ENCODE peak calls at places on chromosomes 1 and 21, in five cellular contexts. One of them, this sample, is unnamed.
A peak's percentile ranks its signal among the peaks of the same experiment; 100 is the strongest.

GRCh38 chr21:42503711-42504110 is 7.7 kb upstream of the RSPH1 start:
- DNase-seq in uterus: no peak
- DNase-seq in tibial nerve: no peak
- DNase-seq in mucosa of descending colon: no peak
- DNase-seq in lower lobe of right lung: no peak
- DNase-seq in this sample: no peak

GRCh38 chr21:34274001-34274400 is 89.8 kb upstream of the KCNE2 start:
- DNase-seq in lower lobe of right lung: no peak
- DNase-seq in tibial nerve: no peak
- DNase-seq in uterus: no peak
- DNase-seq in mucosa of descending colon: no peak
- DNase-seq in this sample: no peak

GRCh38 chr1:115277276-115277675 is 60.8 kb downstream of the NGF start:
- DNase-seq in uterus: peak; percentile 52
- DNase-seq in tibial nerve: no peak
- DNase-seq in lower lobe of right lung: no peak
- DNase-seq in mucosa of descending colon: no peak
- DNase-seq in this sample: no peak

GRCh38 chr1:11749203-11749689 is 12.7 kb upstream of the C1orf167 start:
- DNase-seq in mucosa of descending colon: peak; percentile 72
- DNase-seq in lower lobe of right lung: peak; percentile 72
- DNase-seq in tibial nerve: no peak
- DNase-seq in uterus: peak; percentile 37
- DNase-seq in this sample: peak; percentile 78

GRCh38 chr1:209266590-209267172 is 316.8 kb upstream of the CAMK1G start:
- DNase-seq in tibial nerve: no peak
- DNase-seq in mucosa of descending colon: no peak
- DNase-seq in lower lobe of right lung: no peak
- DNase-seq in uterus: no peak
- DNase-seq in this sample: no peak

GRCh38 chr1:205057808-205058575 is 15.0 kb downstream of the CNTN2 start:
- DNase-seq in mucosa of descending colon: no peak
- DNase-seq in tibial nerve: no peak
- DNase-seq in lower lobe of right lung: no peak
- DNase-seq in uterus: no peak
- DNase-seq in this sample: no peak

GRCh38 chr1:210292276-210292851 is 36.3 kb upstream of the HHAT start:
- DNase-seq in mucosa of descending colon: peak; percentile 69
- DNase-seq in tibial nerve: no peak
- DNase-seq in uterus: peak; percentile 51
- DNase-seq in lower lobe of right lung: peak; percentile 87
- DNase-seq in this sample: peak; percentile 55

GRCh38 chr1:207805841-207806421 is 54.1 kb downstream of the CD46 start:
- DNase-seq in uterus: peak; percentile 79
- DNase-seq in mucosa of descending colon: no peak
- DNase-seq in lower lobe of right lung: peak; percentile 73
- DNase-seq in tibial nerve: peak; percentile 58
- DNase-seq in this sample: peak; percentile 94

GRCh38 chr1:99503276-99503747 is 142.6 kb upstream of the PALMD start:
- DNase-seq in lower lobe of right lung: no peak
- DNase-seq in mucosa of descending colon: no peak
- DNase-seq in tibial nerve: no peak
- DNase-seq in uterus: no peak
- DNase-seq in this sample: no peak

GRCh38 chr1:95641386-95641785 is 407.4 kb downstream of the RWDD3 start:
- DNase-seq in mucosa of descending colon: no peak
- DNase-seq in uterus: no peak
- DNase-seq in lower lobe of right lung: no peak
- DNase-seq in tibial nerve: no peak
- DNase-seq in this sample: no peak

GRCh38 chr1:39317910-39318633 is 113.6 kb downstream of the MACF1 start:
- DNase-seq in tibial nerve: no peak
- DNase-seq in lower lobe of right lung: no peak
- DNase-seq in mucosa of descending colon: no peak
- DNase-seq in uterus: no peak
- DNase-seq in this sample: no peak

GRCh38 chr1:162040657-162041056 is 17.0 kb upstream of the OLFML2B start:
- DNase-seq in tibial nerve: no peak
- DNase-seq in lower lobe of right lung: no peak
- DNase-seq in uterus: no peak
- DNase-seq in mucosa of descending colon: no peak
- DNase-seq in this sample: no peak

GRCh38 chr1:198238121-198238520 is 81.3 kb downstream of the NEK7 start:
- DNase-seq in tibial nerve: no peak
- DNase-seq in lower lobe of right lung: peak; percentile 71
- DNase-seq in mucosa of descending colon: no peak
- DNase-seq in uterus: no peak
- DNase-seq in this sample: peak; percentile 44

GRCh38 chr1:157359309-157360020 is 192.8 kb downstream of the FCRL5 start:
- DNase-seq in lower lobe of right lung: no peak
- DNase-seq in mucosa of descending colon: no peak
- DNase-seq in tibial nerve: no peak
- DNase-seq in uterus: no peak
- DNase-seq in this sample: no peak

GRCh38 chr1:3691421-3692204 is 39.3 kb downstream of the TP73 start:
- DNase-seq in lower lobe of right lung: no peak
- DNase-seq in mucosa of descending colon: no peak
- DNase-seq in tibial nerve: no peak
- DNase-seq in uterus: no peak
- DNase-seq in this sample: no peak

GRCh38 chr1:201917362-201918033 is 28.8 kb downstream of the SHISA4 start:
- DNase-seq in tibial nerve: peak; percentile 27
- DNase-seq in mucosa of descending colon: no peak
- DNase-seq in lower lobe of right lung: no peak
- DNase-seq in uterus: peak; percentile 54
- DNase-seq in this sample: peak; percentile 46

DNA sequence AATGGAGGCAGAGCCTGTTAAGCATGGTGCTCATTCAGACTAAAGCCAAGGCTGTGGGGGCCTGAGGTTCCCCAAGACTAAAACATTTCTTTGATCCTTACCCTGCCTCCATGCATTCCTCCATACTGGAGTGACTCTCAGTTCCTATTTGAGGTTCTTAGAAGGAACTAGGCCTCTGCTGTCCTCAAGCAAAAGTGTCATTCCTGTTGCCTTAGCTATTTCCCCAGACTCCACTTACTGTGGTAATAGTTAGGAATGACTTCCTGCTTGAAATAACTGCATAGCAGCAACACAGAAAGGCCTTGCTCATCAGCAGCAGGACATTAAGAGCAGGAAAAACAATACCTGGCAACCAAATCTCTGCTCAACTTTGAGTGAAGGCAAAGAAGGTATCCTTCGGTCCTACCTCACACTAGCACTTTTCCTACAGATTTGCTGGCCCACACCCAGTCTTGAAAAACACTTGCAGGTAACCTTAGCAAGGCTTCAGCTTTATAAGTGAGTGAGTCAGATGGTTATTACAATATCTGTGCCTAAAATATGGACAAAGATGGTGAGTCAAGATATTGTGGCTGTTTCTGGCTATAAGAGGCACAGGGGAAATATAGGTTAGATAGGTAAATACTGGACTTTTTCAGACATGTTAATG is 14.8 kb downstream of the LRRC41 start:
- DNase-seq in uterus: no peak
- DNase-seq in lower lobe of right lung: no peak
- DNase-seq in tibial nerve: no peak
- DNase-seq in mucosa of descending colon: no peak
- DNase-seq in this sample: no peak
- H3K36me3 ChIP-seq in uterus: no peaks in the 10 kb centered on the region
- H3K36me3 ChIP-seq in lower lobe of right lung: peaks cover 74% of the 10 kb centered on the region
- H3K36me3 ChIP-seq in tibial nerve: no peaks in the 10 kb centered on the region
- H3K36me3 ChIP-seq in mucosa of descending colon: peaks cover 3% of the 10 kb centered on the region
- H3K36me3 ChIP-seq in this sample: peaks cover 86% of the 10 kb centered on the region

GRCh38 chr1:152481869-152482664 is 28.5 kb upstream of the LCE5A start:
- DNase-seq in lower lobe of right lung: no peak
- DNase-seq in mucosa of descending colon: no peak
- DNase-seq in tibial nerve: no peak
- DNase-seq in uterus: no peak
- DNase-seq in this sample: no peak

GRCh38 chr1:152487871-152488270 is 22.7 kb upstream of the LCE5A start:
- DNase-seq in tibial nerve: no peak
- DNase-seq in uterus: no peak
- DNase-seq in mucosa of descending colon: no peak
- DNase-seq in lower lobe of right lung: no peak
- DNase-seq in this sample: no peak

GRCh38 chr1:152486400-152487006 is 24.1 kb upstream of the LCE5A start:
- DNase-seq in lower lobe of right lung: no peak
- DNase-seq in uterus: no peak
- DNase-seq in mucosa of descending colon: no peak
- DNase-seq in tibial nerve: no peak
- DNase-seq in this sample: no peak
- TF ChIP-seq CTCF in lower lobe of right lung: peak; percentile 30
- TF ChIP-seq CTCF in uterus: no peak
- TF ChIP-seq CTCF in mucosa of descending colon: no peak
- TF ChIP-seq CTCF in tibial nerve: peak; percentile 8
- TF ChIP-seq CTCF in this sample: no peak

GRCh38 chr1:45894331-45894730 is 90.9 kb downstream of the MAST2 start:
- DNase-seq in uterus: no peak
- DNase-seq in lower lobe of right lung: no peak
- DNase-seq in mucosa of descending colon: no peak
- DNase-seq in tibial nerve: no peak
- DNase-seq in this sample: no peak
- H3K36me3 ChIP-seq in uterus: no peaks in the 10 kb centered on the region
- H3K36me3 ChIP-seq in lower lobe of right lung: no peaks in the 10 kb centered on the region
- H3K36me3 ChIP-seq in mucosa of descending colon: no peaks in the 10 kb centered on the region
- H3K36me3 ChIP-seq in tibial nerve: no peaks in the 10 kb centered on the region
- H3K36me3 ChIP-seq in this sample: no peaks in the 10 kb centered on the region

GRCh38 chr21:25887166-25887565 is 152.4 kb downstream of the GABPA start:
- DNase-seq in mucosa of descending colon: peak; percentile 43
- DNase-seq in uterus: no peak
- DNase-seq in lower lobe of right lung: no peak
- DNase-seq in tibial nerve: no peak
- DNase-seq in this sample: no peak
- TF ChIP-seq CTCF in mucosa of descending colon: no peak
- TF ChIP-seq CTCF in uterus: no peak
- TF ChIP-seq CTCF in lower lobe of right lung: no peak
- TF ChIP-seq CTCF in tibial nerve: no peak
- TF ChIP-seq CTCF in this sample: no peak

GRCh38 chr1:35599411-35599810 is 26.3 kb downstream of the TFAP2E start:
- DNase-seq in lower lobe of right lung: no peak
- DNase-seq in tibial nerve: no peak
- DNase-seq in mucosa of descending colon: no peak
- DNase-seq in uterus: no peak
- DNase-seq in this sample: no peak

GRCh38 chr1:35603468-35603867 is 30.4 kb downstream of the TFAP2E start:
- DNase-seq in tibial nerve: no peak
- DNase-seq in uterus: no peak
- DNase-seq in lower lobe of right lung: no peak
- DNase-seq in mucosa of descending colon: no peak
- DNase-seq in this sample: no peak

GRCh38 chr1:35598895-35599294 is 25.8 kb downstream of the TFAP2E start:
- DNase-seq in mucosa of descending colon: no peak
- DNase-seq in uterus: no peak
- DNase-seq in lower lobe of right lung: no peak
- DNase-seq in tibial nerve: no peak
- DNase-seq in this sample: no peak

GRCh38 chr1:35597870-35598269 is 24.8 kb downstream of the TFAP2E start:
- DNase-seq in lower lobe of right lung: no peak
- DNase-seq in uterus: no peak
- DNase-seq in tibial nerve: no peak
- DNase-seq in mucosa of descending colon: no peak
- DNase-seq in this sample: no peak

DNA sequence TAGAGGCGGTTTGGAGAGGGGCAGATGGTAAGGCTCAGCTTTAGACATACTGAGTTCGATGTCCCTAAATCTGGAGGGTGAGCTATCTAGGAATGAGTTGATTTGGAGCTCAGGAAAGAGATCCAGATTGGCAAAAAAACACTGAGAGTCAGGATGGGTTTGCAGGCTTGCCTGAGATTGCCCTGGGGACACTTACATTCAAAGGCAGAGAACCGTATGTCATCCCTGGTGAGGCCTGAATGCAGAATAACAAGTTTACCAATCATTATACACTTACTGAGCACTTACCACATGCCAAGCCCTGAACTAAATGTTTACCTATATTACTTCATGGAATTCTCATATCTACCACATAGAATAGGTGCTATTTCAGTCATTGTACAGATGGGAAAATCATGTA is 27.5 kb downstream of the TFAP2E start:
- DNase-seq in uterus: no peak
- DNase-seq in tibial nerve: no peak
- DNase-seq in mucosa of descending colon: no peak
- DNase-seq in lower lobe of right lung: no peak
- DNase-seq in this sample: no peak
- H3K36me3 ChIP-seq in uterus: no peaks in the 10 kb centered on the region
- H3K36me3 ChIP-seq in tibial nerve: no peaks in the 10 kb centered on the region
- H3K36me3 ChIP-seq in mucosa of descending colon: no peaks in the 10 kb centered on the region
- H3K36me3 ChIP-seq in lower lobe of right lung: peaks cover 62% of the 10 kb centered on the region
- H3K36me3 ChIP-seq in this sample: peaks cover 64% of the 10 kb centered on the region